ENCODE peak calls at places on chromosomes 6 and 20, in six cellular contexts. One of them, this sample, is unnamed.

GRCh38 chr6:96211341-96211740 is 195.6 kb downstream of the FUT9 start:
- DNase-seq in smooth muscle cell of the brain vasculature: no peak
- DNase-seq in KBM-7: no peak
- DNase-seq in transverse colon: no peak
- DNase-seq in Ammon's horn: no peak
- DNase-seq in body of pancreas: no peak
- DNase-seq in this sample: no peak

GRCh38 chr6:35948725-35949124 is 27.8 kb upstream of the SRPK1 start:
- DNase-seq in smooth muscle cell of the brain vasculature: no peak
- DNase-seq in KBM-7: peak; percentile 42
- DNase-seq in transverse colon: no peak
- DNase-seq in Ammon's horn: no peak
- DNase-seq in body of pancreas: no peak
- DNase-seq in this sample: no peak

GRCh38 chr20:62476074-62476838 is 461 bp upstream of the GATA5 start:
- DNase-seq in smooth muscle cell of the brain vasculature: no peak
- DNase-seq in KBM-7: no peak
- DNase-seq in transverse colon: no peak
- DNase-seq in Ammon's horn: no peak
- DNase-seq in body of pancreas: no peak
- DNase-seq in this sample: no peak

GRCh38 chr6:74434165-74434564 is 738.2 kb downstream of the CD109 start:
- DNase-seq in smooth muscle cell of the brain vasculature: no peak
- DNase-seq in KBM-7: no peak
- DNase-seq in transverse colon: no peak
- DNase-seq in Ammon's horn: no peak
- DNase-seq in body of pancreas: no peak
- DNase-seq in this sample: no peak

GRCh38 chr6:66568271-66568670 is 861.2 kb upstream of the EYS start:
- DNase-seq in smooth muscle cell of the brain vasculature: no peak
- DNase-seq in KBM-7: peak; percentile 9
- DNase-seq in transverse colon: no peak
- DNase-seq in Ammon's horn: no peak
- DNase-seq in body of pancreas: no peak
- DNase-seq in this sample: no peak

GRCh38 chr6:136526937-136527336 is 23.3 kb downstream of the MAP7 start:
- DNase-seq in smooth muscle cell of the brain vasculature: no peak
- DNase-seq in KBM-7: no peak
- DNase-seq in transverse colon: no peak
- DNase-seq in Ammon's horn: no peak
- DNase-seq in body of pancreas: no peak
- DNase-seq in this sample: no peak

GRCh38 chr6:148980234-148980633 is 233.4 kb downstream of the UST start:
- DNase-seq in smooth muscle cell of the brain vasculature: no peak
- DNase-seq in KBM-7: no peak
- DNase-seq in transverse colon: no peak
- DNase-seq in Ammon's horn: no peak
- DNase-seq in body of pancreas: no peak
- DNase-seq in this sample: no peak

GRCh38 chr6:122838060-122838780 is 49.2 kb downstream of the SMPDL3A start:
- DNase-seq in smooth muscle cell of the brain vasculature: no peak
- DNase-seq in KBM-7: peak; percentile 22
- DNase-seq in transverse colon: no peak
- DNase-seq in Ammon's horn: no peak
- DNase-seq in body of pancreas: no peak
- DNase-seq in this sample: no peak

GRCh38 chr20:51931321-51931720 is 129.0 kb upstream of the SALL4 start:
- DNase-seq in smooth muscle cell of the brain vasculature: no peak
- DNase-seq in KBM-7: no peak
- DNase-seq in transverse colon: no peak
- DNase-seq in Ammon's horn: no peak
- DNase-seq in body of pancreas: no peak
- DNase-seq in this sample: no peak

GRCh38 chr6:154127638-154128037 is 88.6 kb downstream of the OPRM1 start:
- DNase-seq in smooth muscle cell of the brain vasculature: peak; percentile 24
- DNase-seq in KBM-7: no peak
- DNase-seq in transverse colon: no peak
- DNase-seq in Ammon's horn: no peak
- DNase-seq in body of pancreas: no peak
- DNase-seq in this sample: no peak

GRCh38 chr20:8766868-8767390 is 302.0 kb upstream of the PLCB4 start:
- DNase-seq in smooth muscle cell of the brain vasculature: no peak
- DNase-seq in KBM-7: no peak
- DNase-seq in transverse colon: no peak
- DNase-seq in Ammon's horn: no peak
- DNase-seq in body of pancreas: no peak
- DNase-seq in this sample: no peak

GRCh38 chr6:42125231-42125630 is 17.2 kb downstream of the C6orf132 start:
- DNase-seq in smooth muscle cell of the brain vasculature: no peak
- DNase-seq in KBM-7: no peak
- DNase-seq in transverse colon: no peak
- DNase-seq in Ammon's horn: no peak
- DNase-seq in body of pancreas: no peak
- DNase-seq in this sample: no peak